ENCODE peak calls at places on chromosomes 16 and 17, in six cellular contexts. B, G, T, S, Q and U are unnamed samples. For H3K27me3, the result is how much of the 10 kb centered on the place peaks cover.

GRCh38 chr17:13353590-13353989 is 248.1 kb downstream of the HS3ST3A1 start:
- DNase-seq in B (peak), G (no peak), T (no peak), S (no peak), Q (no peak), U (no peak)

GRCh38 chr17:78562734-78563133 is 14.5 kb downstream of the DNAH17 start:
- DNase-seq in B (no peak), G (no peak), T (no peak), S (no peak), Q (no peak), U (no peak)

GRCh38 chr16:84821728-84822676 is 2.2 kb downstream of the CRISPLD2 start:
- DNase-seq in B (no peak), G (no peak), T (no peak), S (no peak), Q (peak), U (no peak)

GRCh38 chr17:81870155-81870977 is 771 bp downstream of the ARHGDIA start:
- DNase-seq in B (peak), G (peak), T (no peak), S (no peak), Q (no peak), U (no peak)

GRCh38 chr17:18281815-18282214 is 21.4 kb downstream of the MIEF2 start:
- DNase-seq in B (no peak), G (no peak), T (no peak), S (no peak), Q (no peak), U (no peak)

GRCh38 chr17:79410681-79411080 is 200.2 kb downstream of the RBFOX3 start:
- DNase-seq in B (no peak), G (no peak), T (no peak), S (no peak), Q (no peak), U (no peak)

GRCh38 chr17:73546770-73547345 is 97.4 kb downstream of the SDK2 start:
- DNase-seq in B (no peak), G (peak), T (no peak), S (peak), Q (peak), U (peak)

GRCh38 chr16:68722119-68723024 is 14.7 kb upstream of the CDH1 start:
- DNase-seq in B (no peak), G (peak), T (no peak), S (no peak), Q (no peak), U (no peak)

GRCh38 chr17:15341385-15341849 is at the start of gene TEKT3:
- DNase-seq in B (peak), G (peak), T (peak), S (peak), Q (peak), U (peak)

GRCh38 chr16:30901201-30902069 is 5.0 kb downstream of the CTF1 start:
- DNase-seq in B (no peak), G (no peak), T (no peak), S (no peak), Q (no peak), U (no peak)

GRCh38 chr16:14485811-14486519 is 144.1 kb downstream of the PARN start:
- DNase-seq in B (no peak), G (no peak), T (no peak), S (no peak), Q (no peak), U (no peak)

GRCh38 chr16:29876186-29876577 is 13.2 kb upstream of the CDIPT start:
- DNase-seq in B (no peak), G (no peak), T (no peak), S (no peak), Q (no peak), U (no peak)

GRCh38 chr17:34865696-34866095 is 95.6 kb downstream of the CCT6B start:
- DNase-seq in B (no peak), G (no peak), T (no peak), S (no peak), Q (no peak), U (no peak)

GRCh38 chr17:73770115-73770848 is 126.0 kb upstream of the SDK2 start:
- DNase-seq in B (peak), G (peak), T (peak), S (peak), Q (peak), U (peak)

GRCh38 chr17:81433656-81434055 is 38.4 kb downstream of the BAHCC1 start:
- DNase-seq in B (no peak), G (no peak), T (no peak), S (no peak), Q (no peak), U (no peak)

GRCh38 chr16:61323456-61323855 is 712.8 kb downstream of the CDH8 start:
- DNase-seq in B (no peak), G (no peak), T (no peak), S (no peak), Q (no peak), U (no peak)

GRCh38 chr17:44005865-44006580 is 1.6 kb downstream of the NAGS start:
- DNase-seq in B (peak), G (peak), T (no peak), S (peak), Q (no peak), U (no peak)

GRCh38 chr17:76682306-76682705 is 28.5 kb downstream of the MXRA7 start:
- DNase-seq in B (no peak), G (no peak), T (no peak), S (no peak), Q (no peak), U (no peak)

GRCh38 chr16:5015351-5015750 is 18.4 kb downstream of the NAGPA start:
- DNase-seq in B (no peak), G (no peak), T (no peak), S (no peak), Q (no peak), U (no peak)

GRCh38 chr16:30876867-30877266 is 17.0 kb downstream of the BCL7C start:
- DNase-seq in B (no peak), G (no peak), T (no peak), S (no peak), Q (no peak), U (no peak)

GRCh38 chr17:59753522-59754467 is 46.3 kb downstream of the VMP1 start:
- DNase-seq in B (peak), G (peak), T (no peak), S (no peak), Q (no peak), U (peak)

GRCh38 chr17:37100231-37100630 is 151.5 kb downstream of the AATF start:
- DNase-seq in B (no peak), G (no peak), T (no peak), S (no peak), Q (no peak), U (no peak)

GRCh38 chr17:36089888-36090836 is at the start of gene CCL3:
- DNase-seq in B (no peak), G (no peak), T (no peak), S (no peak), Q (no peak), U (no peak)

GRCh38 chr17:4708436-4708835 is 2.0 kb upstream of the ARRB2 start:
- DNase-seq in B (no peak), G (no peak), T (peak), S (no peak), Q (no peak), U (no peak)

GRCh38 chr16:79838860-79839259 is 238.3 kb upstream of the MAF start:
- DNase-seq in B (no peak), G (peak), T (no peak), S (no peak), Q (no peak), U (no peak)

GRCh38 chr16:19691161-19691850 is 26.7 kb downstream of the KNOP1 start:
- DNase-seq in B (no peak), G (no peak), T (peak), S (peak), Q (no peak), U (no peak)

GRCh38 chr16:78122774-78123315 is 23.4 kb downstream of the WWOX start:
- DNase-seq in B (peak), G (no peak), T (no peak), S (peak), Q (no peak), U (peak)

GRCh38 chr17:37124074-37124824 is 175.5 kb downstream of the AATF start:
- DNase-seq in B (no peak), G (no peak), T (no peak), S (no peak), Q (no peak), U (no peak)

GRCh38 chr17:51046527-51047384 is 73.9 kb downstream of the SPAG9 start:
- DNase-seq in B (peak), G (peak), T (peak), S (peak), Q (no peak), U (peak)

GRCh38 chr16:86833136-86833535 is 254.8 kb downstream of the FOXL1 start:
- DNase-seq in B (no peak), G (no peak), T (no peak), S (no peak), Q (no peak), U (no peak)

GRCh38 chr17:55735784-55736405 is 13.2 kb upstream of the TMEM100 start:
- DNase-seq in B (peak), G (peak), T (no peak), S (no peak), Q (no peak), U (no peak)

DNA sequence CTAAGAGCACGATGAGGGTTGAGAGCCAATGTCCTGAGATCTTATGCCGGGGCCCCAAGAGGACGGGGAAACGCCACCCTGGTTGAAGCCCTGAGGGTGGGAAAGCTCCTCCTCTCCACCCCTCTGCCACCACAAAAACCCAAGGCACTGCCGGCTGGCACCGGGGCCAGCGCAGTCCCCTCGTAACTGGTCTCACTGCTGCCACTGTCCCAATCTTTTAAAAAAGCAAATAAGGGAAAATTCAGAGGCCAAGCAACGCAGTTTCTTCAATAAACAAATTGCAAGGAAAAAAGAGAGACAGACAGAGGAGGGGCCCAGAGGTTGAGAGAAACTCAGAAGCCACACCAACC is 6.7 kb downstream of the GRIN2C start:
- DNase-seq in B (no peak), G (no peak), T (no peak), S (no peak), Q (no peak), U (no peak)
- H3K4me3 ChIP-seq in B (peak), G (no peak), T (no peak), S (no peak), Q (no peak), U (no peak)

DNA sequence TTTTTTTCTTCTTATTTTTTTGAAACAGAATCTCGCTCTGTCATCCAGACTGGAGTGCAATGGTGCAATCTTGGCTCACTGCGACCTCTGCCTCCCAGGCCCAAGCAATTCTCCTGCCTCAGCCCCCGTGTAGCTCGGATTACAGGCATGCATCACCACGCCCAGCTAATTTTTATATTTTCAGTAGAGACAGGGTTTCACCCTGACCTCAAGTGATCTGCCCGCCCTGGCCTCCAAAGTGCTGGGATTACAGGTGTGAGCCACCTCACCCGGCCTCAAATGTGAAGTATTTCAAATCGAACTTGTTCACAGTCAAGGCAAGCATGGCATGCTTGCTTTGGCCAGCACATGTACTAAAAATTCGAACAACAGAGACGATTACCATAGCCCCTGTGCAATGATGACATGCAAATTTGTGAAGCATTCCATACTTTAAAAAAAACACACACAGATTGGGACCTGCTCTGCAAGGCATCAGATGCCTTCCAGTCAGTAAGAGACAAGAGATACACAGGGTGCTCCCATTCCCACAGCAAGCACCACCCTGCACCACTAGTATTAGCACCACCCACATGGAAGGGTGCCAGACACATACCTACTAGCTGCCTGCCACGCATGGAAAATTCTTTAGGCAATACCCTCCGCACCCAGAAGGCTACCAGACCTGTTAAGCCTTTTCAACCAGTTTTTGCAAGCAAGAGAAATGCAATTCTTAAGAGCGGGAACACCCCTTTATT is 47.2 kb downstream of the ANKRD11 start:
- DNase-seq in B (peak), G (peak), T (no peak), S (peak), Q (peak), U (peak)
- TF ChIP-seq CTCF in B (peak), G (no peak), T (no peak), S (no peak), Q (no peak), U (no peak)

DNA sequence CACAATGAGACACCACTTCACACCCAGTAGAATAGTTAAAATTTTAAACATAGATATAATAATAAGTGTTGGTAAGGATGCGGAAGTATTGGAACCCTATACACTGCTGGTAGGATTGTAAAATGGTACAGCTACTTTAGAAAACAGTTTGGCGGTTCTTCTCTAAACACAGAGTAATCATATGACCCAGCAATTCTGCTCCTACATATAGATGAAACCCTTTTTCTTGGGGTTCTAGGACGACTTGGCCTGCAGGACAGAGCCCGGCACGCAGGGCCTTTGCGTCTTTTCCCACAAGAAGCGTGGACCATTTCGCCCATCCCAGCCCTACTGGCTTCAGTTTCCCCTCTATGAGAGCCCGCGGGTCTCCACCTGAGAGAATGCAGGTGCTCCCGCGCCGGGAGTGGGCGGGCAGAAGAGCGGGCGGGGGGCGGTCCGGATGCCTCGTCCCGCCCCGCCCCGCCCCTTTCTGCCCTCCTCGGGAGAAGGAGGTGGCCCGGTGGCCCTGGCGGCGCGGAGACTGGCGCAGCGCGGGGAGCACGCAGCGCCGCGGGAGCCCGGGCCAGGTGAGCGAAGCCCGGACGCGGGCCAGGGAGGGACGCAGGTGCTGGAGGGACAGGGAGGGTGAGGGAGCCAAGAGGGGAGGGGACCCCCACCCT is at the start of gene SDR42E2:
- DNase-seq in B (peak), G (peak), T (no peak), S (no peak), Q (no peak), U (no peak)
- H3K27me3 ChIP-seq in B (half or more), G (under half), T (under half), S (under half), Q (under half), U (under half)

GRCh38 chr17:74930535-74931036 is 5.1 kb upstream of the OTOP3 start:
- DNase-seq in B (no peak), G (no peak), T (no peak), S (no peak), Q (no peak), U (no peak)
- H3K4me3 ChIP-seq in B (no peak), G (no peak), T (no peak), S (no peak), Q (no peak), U (no peak)

GRCh38 chr17:38912221-38912813 is 13.1 kb upstream of the LASP1NB start:
- DNase-seq in B (no peak), G (no peak), T (peak), S (no peak), Q (no peak), U (no peak)

GRCh38 chr17:38917259-38917658 is 8.2 kb upstream of the LASP1NB start:
- DNase-seq in B (no peak), G (no peak), T (no peak), S (no peak), Q (no peak), U (no peak)

GRCh38 chr17:38916771-38917170 is 8.6 kb upstream of the LASP1NB start:
- DNase-seq in B (no peak), G (no peak), T (no peak), S (no peak), Q (no peak), U (no peak)

GRCh38 chr17:38915639-38915995 is 9.8 kb upstream of the LASP1NB start:
- DNase-seq in B (no peak), G (no peak), T (peak), S (no peak), Q (no peak), U (no peak)

DNA sequence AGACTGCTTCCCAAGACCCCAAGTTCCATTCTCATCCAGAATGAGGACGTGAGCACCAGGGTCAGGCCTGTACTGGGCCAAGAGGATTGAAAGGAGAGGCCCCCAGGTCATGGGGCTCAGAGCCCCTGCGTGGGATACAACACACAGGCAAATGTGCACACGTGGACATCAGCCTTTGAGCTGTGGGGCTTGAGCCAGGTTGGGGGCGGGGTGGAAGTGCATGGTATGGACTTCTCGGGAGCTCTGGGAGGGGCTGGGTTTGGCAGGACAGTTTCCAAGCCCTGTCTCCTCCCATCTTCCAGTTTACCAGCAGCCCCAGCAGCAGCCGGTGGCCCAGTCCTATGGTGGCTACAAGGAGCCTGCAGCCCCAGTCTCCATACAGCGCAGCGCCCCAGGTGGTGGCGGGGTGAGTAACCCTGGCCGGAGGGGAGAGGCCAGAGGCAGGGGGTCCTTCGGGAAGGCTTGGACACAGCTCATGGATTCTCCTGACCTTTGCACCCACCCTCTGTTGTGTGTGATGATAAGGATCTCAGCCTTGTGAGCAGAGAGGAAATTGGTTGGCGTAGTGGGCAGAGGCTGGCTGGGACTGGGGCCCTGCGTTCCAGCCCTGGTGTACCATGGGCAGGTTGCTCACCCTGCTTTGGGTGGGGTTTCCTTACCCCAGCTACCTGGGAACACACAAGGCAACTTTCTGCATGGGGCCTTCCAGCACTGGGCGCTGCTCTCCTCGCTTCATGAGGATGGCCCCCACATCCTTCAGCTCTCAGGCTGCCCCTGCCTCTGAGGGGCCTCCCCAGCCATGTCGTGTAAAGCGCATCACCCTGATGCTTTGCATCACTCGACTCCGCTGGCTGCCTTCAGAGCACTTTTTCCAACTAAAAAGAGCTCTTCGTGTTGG is 10.4 kb upstream of the LASP1NB start:
- DNase-seq in B (no peak), G (peak), T (peak), S (no peak), Q (no peak), U (no peak)
- TF ChIP-seq CTCF in B (no peak), G (no peak), T (no peak), S (no peak), Q (no peak), U (no peak)

GRCh38 chr16:3035289-3035971 is 1.3 kb downstream of the BICDL2 start:
- DNase-seq in B (no peak), G (no peak), T (no peak), S (no peak), Q (no peak), U (no peak)

GRCh38 chr16:3029499-3030127 is 5.8 kb downstream of the THOC6 start:
- DNase-seq in B (no peak), G (no peak), T (no peak), S (no peak), Q (no peak), U (no peak)

GRCh38 chr16:3030872-3031212 is 5.9 kb downstream of the BICDL2 start:
- DNase-seq in B (no peak), G (no peak), T (no peak), S (no peak), Q (no peak), U (no peak)

GRCh38 chr16:3030128-3030871 is 6.4 kb downstream of the BICDL2 start:
- DNase-seq in B (no peak), G (no peak), T (no peak), S (no peak), Q (no peak), U (no peak)

DNA sequence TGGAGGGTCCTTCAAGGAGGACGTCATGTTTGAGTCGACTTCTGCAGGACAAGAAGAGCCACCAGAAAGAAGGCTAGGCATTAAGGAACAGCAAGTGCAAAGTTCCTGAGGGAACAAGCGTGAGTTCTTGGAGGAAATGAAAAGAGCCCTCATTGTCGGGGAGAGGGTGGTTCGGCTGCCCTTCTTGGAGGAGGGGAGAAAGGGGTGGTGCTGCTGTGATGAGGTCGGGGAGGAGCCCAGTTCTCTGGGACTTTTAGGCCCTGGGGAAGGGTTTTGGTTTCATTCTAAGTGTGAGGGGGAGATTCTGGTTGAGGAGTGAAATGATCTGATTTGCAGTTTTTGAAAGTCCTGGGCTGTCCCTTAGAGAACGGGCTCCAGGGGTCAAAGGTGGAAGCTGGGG is 4.1 kb downstream of the BICDL2 start:
- DNase-seq in B (no peak), G (no peak), T (no peak), S (no peak), Q (no peak), U (no peak)
- H3K27me3 ChIP-seq in B (half or more), G (under half), T (half or more), S (under half), Q (half or more), U (under half)